ENCODE peak calls at places on chromosomes 13 and 19, in six cellular contexts. J is GM10248; N is activated CD8-positive, alpha-beta memory T cell treated with anti-CD3 and anti-CD28 coated beads for 4 hours; X is left ventricle myocardium inferior; L is OCI-LY7; G is T-cell. V is an unnamed sample.

GRCh38 chr19:32339988-32340874 is 5.2 kb upstream of the ZNF507 start:
- DNase-seq in J (peak), N (peak), X (peak), L (peak), G (peak), V (peak)

GRCh38 chr19:10881403-10882107 is 10.2 kb downstream of the CARM1 start:
- DNase-seq in J (no peak), N (no peak), X (no peak), L (no peak), G (no peak), V (peak)

GRCh38 chr19:35673121-35673804 is 6.9 kb downstream of the UPK1A start:
- DNase-seq in J (peak), N (peak), X (peak), L (no peak), G (peak), V (peak)

GRCh38 chr13:48542581-48543341 is 9.9 kb upstream of the RCBTB2 start:
- DNase-seq in J (no peak), N (no peak), X (peak), L (peak), G (no peak), V (peak)

GRCh38 chr19:49071860-49072547 is 495 bp downstream of the KCNA7 start:
- DNase-seq in J (no peak), N (no peak), X (no peak), L (no peak), G (no peak), V (peak)

GRCh38 chr13:23776698-23777570 is 112.3 kb downstream of the MIPEP start:
- DNase-seq in J (peak), N (no peak), X (no peak), L (peak), G (no peak), V (no peak)

GRCh38 chr19:46926201-46927071 is 65.6 kb downstream of the ARHGAP35 start:
- DNase-seq in J (no peak), N (no peak), X (no peak), L (peak), G (no peak), V (no peak)

GRCh38 chr19:37902668-37903067 is 3.7 kb downstream of the WDR87 start:
- DNase-seq in J (peak), N (peak), X (peak), L (peak), G (peak), V (peak)

GRCh38 chr13:110520431-110521295 is 40.9 kb downstream of the RAB20 start:
- DNase-seq in J (no peak), N (no peak), X (peak), L (no peak), G (no peak), V (no peak)

V was measured in endodermal cell.